ENCODE peak calls at places on chromosomes 3 and 15, in six cellular contexts. F is breast epithelium, W is endothelial cell of umbilical vein, X is uterus, Z is esophagus squamous epithelium, Y is body of pancreas. J is an unnamed sample.

GRCh38 chr3:66822059-66823009 is 175.8 kb upstream of the KBTBD8 start:
- DNase-seq in F (peak), W (peak), X (peak), Z (no peak), Y (peak), J (peak)

GRCh38 chr15:99683000-99683670 is 50.1 kb downstream of the LYSMD4 start:
- DNase-seq in F (no peak), W (peak), X (no peak), Z (no peak), Y (no peak), J (no peak)

GRCh38 chr15:101348643-101349496 is 53.8 kb upstream of the SNRPA1 start:
- DNase-seq in F (no peak), W (no peak), X (no peak), Z (no peak), Y (peak), J (no peak)

GRCh38 chr15:66253296-66253642 is 281 bp downstream of the MEGF11 start:
- DNase-seq in F (no peak), W (no peak), X (no peak), Z (no peak), Y (no peak), J (no peak)

GRCh38 chr3:56981445-56982230 is 78.8 kb upstream of the SPATA12 start:
- DNase-seq in F (no peak), W (peak), X (no peak), Z (no peak), Y (no peak), J (no peak)

GRCh38 chr3:196138927-196139680 is 57.2 kb upstream of the TFRC start:
- DNase-seq in F (no peak), W (peak), X (peak), Z (no peak), Y (no peak), J (no peak)

GRCh38 chr3:4416961-4417360 is 50.1 kb downstream of the SUMF1 start:
- DNase-seq in F (peak), W (peak), X (no peak), Z (no peak), Y (no peak), J (no peak)

GRCh38 chr3:136250862-136251460 is 821 bp downstream of the PCCB start:
- DNase-seq in F (no peak), W (peak), X (peak), Z (no peak), Y (peak), J (peak)

GRCh38 chr15:56929389-56929788 is 10.9 kb downstream of the TCF12 start:
- DNase-seq in F (no peak), W (no peak), X (no peak), Z (no peak), Y (no peak), J (no peak)

GRCh38 chr15:96261575-96262034 is 68.9 kb upstream of the NR2F2 start:
- DNase-seq in F (no peak), W (no peak), X (no peak), Z (no peak), Y (no peak), J (no peak)

GRCh38 chr3:116863842-116864626 is 154.5 kb downstream of the TUSC7 start:
- DNase-seq in F (no peak), W (peak), X (no peak), Z (no peak), Y (peak), J (no peak)

GRCh38 chr15:33098082-33099058 is 96.1 kb downstream of the FMN1 start:
- DNase-seq in F (no peak), W (peak), X (no peak), Z (no peak), Y (no peak), J (no peak)

GRCh38 chr3:174986685-174987084 is 127.6 kb downstream of the NAALADL2 start:
- DNase-seq in F (no peak), W (no peak), X (no peak), Z (no peak), Y (no peak), J (no peak)

DNA sequence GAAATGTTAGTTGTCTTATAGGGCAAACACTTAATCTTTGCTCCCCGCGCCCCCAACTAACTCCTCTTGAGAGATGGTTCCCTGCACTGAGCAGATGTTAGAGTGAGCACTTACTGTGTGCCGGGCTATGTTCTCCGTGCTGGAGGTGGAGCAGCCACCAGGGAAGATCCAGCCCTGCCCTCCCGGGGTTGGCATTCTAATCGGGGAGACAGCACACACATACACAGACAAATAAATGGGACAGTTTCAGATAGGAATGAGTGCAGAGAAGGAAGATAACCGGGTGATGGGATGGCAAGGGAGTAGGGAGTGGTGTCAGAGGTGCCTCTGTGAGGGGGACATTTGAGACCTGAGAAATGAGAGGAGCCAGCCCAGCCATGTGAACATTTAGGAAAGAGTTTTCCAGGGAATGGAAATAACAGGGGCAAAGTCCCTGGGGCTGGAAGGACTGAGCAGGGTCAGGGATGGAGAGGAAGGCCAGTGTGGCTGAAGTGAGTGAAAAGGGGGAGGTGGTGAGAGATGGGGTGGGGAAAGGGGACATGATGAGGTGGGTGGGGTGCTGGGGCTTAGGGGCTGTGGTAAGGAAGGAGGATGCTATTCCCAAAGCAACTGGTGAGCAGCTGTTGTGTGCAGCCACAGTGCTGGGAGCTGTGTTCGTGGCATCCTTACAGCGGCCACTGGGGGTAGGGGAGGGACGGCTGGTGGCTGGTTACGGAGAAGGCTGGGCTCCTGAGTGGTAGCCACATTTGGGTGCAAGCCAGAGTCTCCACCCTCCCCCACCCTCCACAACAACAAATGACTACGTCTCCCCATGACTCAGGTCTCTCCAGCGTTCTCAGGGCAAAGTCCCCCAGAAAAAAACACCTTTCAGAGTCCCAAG is 15.4 kb upstream of the FGD5 start:
- DNase-seq in F (no peak), W (peak), X (peak), Z (no peak), Y (no peak), J (no peak)
- TF ChIP-seq POLR2A in F (no peak), W (no peak), X (no peak), Z (no peak), Y (no peak), J (no peak)

GRCh38 chr15:45253330-45253729 is 1.3 kb downstream of the SLC28A2 start:
- DNase-seq in F (no peak), W (no peak), X (no peak), Z (no peak), Y (no peak), J (no peak)

GRCh38 chr15:45254405-45255293 is 2.6 kb downstream of the SLC28A2 start:
- DNase-seq in F (no peak), W (no peak), X (no peak), Z (no peak), Y (peak), J (no peak)

GRCh38 chr15:45249125-45249780 is 2.8 kb upstream of the SLC28A2 start:
- DNase-seq in F (no peak), W (no peak), X (no peak), Z (no peak), Y (no peak), J (no peak)

DNA sequence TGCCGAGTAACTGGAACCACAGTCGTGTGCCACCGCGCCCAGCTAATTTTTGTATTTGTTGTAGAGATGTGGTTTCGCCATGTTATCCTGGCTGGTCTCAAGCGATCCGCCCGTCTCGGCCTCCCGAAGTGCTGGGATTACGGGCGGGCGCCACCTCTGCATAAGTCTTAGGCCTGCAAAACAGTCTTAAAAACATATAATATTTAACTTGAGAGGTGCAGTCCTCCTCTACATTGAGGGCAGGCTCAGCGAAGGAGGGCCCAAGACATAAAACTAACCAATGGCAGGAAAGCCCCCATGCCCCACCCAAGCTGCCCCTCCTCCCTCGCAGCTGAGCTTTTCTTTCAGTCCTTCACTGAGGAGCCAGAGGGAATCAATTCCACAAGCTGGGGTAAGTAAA is at the start of gene SLC28A2:
- DNase-seq in F (no peak), W (no peak), X (no peak), Z (no peak), Y (no peak), J (no peak)
- TF ChIP-seq POLR2A in F (no peak), W (no peak), X (no peak), Z (no peak), Y (no peak), J (no peak)

DNA sequence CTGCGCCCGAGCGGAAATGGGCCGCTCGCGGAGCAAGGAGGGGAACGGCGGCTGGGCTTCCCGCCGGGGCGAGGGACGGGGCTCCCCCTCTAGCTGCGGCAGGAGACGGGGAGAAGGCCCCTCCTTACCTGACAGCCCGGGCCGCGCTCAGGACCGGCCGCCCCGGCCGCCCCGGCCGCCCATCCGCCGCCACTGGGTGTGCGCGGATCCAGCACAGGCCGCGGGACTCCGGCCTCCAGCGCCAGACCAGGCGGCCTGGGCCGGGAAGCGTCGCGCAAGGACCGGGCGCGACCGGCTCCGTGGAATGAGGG is 296 bp downstream of the TPRA1 start:
- DNase-seq in F (no peak), W (no peak), X (peak), Z (no peak), Y (no peak), J (peak)
- TF ChIP-seq POLR2A in F (no peak), W (no peak), X (no peak), Z (no peak), Y (peak), J (no peak)

GRCh38 chr3:133803474-133803873 is 2.1 kb upstream of the SRPRB start:
- DNase-seq in F (no peak), W (no peak), X (no peak), Z (no peak), Y (no peak), J (no peak)

GRCh38 chr3:133805384-133805701 is 272 bp upstream of the SRPRB start:
- DNase-seq in F (no peak), W (no peak), X (no peak), Z (no peak), Y (no peak), J (no peak)

GRCh38 chr3:133799794-133800585 is 5.6 kb upstream of the SRPRB start:
- DNase-seq in F (no peak), W (no peak), X (no peak), Z (no peak), Y (no peak), J (no peak)

GRCh38 chr3:133804896-133805295 is 719 bp upstream of the SRPRB start:
- DNase-seq in F (no peak), W (no peak), X (no peak), Z (no peak), Y (no peak), J (no peak)

DNA sequence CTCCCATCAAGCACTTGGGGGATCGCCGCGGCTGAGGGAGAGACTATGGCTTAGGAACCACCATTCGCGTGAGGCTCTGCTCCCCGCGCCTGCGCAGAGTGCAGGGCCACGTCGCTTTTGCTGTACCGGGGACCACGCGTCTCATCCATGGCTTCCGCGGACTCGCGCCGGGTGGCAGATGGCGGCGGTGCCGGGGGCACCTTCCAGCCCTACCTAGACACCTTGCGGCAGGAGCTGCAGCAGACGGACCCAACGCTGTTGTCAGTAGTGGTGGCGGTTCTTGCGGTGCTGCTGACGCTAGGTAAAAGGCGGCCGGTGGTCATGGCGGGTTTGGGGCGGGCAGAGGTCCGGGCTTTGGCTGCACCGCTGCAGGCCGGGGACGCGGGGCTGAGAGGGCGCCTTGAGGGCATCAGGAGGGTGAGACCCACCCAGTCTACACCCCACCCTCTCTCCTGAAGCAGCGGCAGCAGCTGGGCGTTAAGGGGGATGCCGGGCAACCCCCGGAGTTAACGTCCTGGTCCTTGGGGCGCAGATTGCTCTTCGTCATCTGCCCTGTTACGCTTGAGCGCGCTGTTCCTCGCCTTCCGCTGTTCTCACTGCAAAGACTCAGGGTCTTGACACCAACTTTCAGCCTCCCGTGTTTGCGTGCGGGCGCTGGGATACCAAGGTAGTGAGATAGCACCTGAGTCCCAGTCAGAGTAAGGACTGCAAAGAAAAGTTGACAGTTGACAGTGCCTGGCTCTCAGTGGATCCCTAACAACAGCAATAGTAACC is at the start of gene SRPRB:
- DNase-seq in F (peak), W (peak), X (peak), Z (peak), Y (peak), J (peak)
- TF ChIP-seq POLR2A in F (no peak), W (no peak), X (peak), Z (no peak), Y (peak), J (peak)

J was measured in GM12891.